ENCODE peak calls at places on chromosomes 4 and X, in seven cellular contexts. P is progenitor cell of endocrine pancreas; R is activated CD8-positive, alpha-beta memory T cell treated with anti-CD3 and anti-CD28 coated beads for 48 hours; B is NCI-H1105; N is DMS 273 treated with DMSO at 0.1 percent for 48 hours; C is NCI-H1417; G is heart right ventricle. S is an unnamed sample.

GRCh38 chrX:45164021-45164621 is 36.6 kb downstream of the DIPK2B start:
- DNase-seq in G (peak), N (no peak), C (no peak), P (no peak), R (no peak), B (no peak), S (no peak)

GRCh38 chr4:99979872-99980271 is 29.8 kb upstream of the H2AZ1 start:
- DNase-seq in B (no peak), N (no peak), G (no peak), C (no peak), P (no peak), R (no peak), S (no peak)

GRCh38 chr4:164931551-164932324 is 45.7 kb downstream of the TRIM61 start:
- DNase-seq in G (no peak), B (no peak), R (no peak), P (no peak), C (no peak), N (no peak), S (no peak)

GRCh38 chrX:79081895-79082512 is 62.5 kb upstream of the GPR174 start:
- DNase-seq in C (peak), G (peak), B (no peak), P (no peak), N (no peak), R (no peak), S (no peak)

GRCh38 chrX:104618106-104618895 is 52.3 kb downstream of the IL1RAPL2 start:
- DNase-seq in G (no peak), N (no peak), R (no peak), B (no peak), P (no peak), C (no peak), S (no peak)

GRCh38 chr4:81052119-81053068 is 21.9 kb downstream of the BMP3 start:
- DNase-seq in C (peak), R (no peak), B (peak), P (peak), G (peak), N (peak), S (no peak)

GRCh38 chr4:109548655-109549054 is 11.4 kb upstream of the MCUB start:
- DNase-seq in R (no peak), N (no peak), B (no peak), P (no peak), C (no peak), G (peak), S (no peak)

GRCh38 chrX:39886282-39886681 is 211.5 kb downstream of the BCOR start:
- DNase-seq in G (peak), P (no peak), B (no peak), C (no peak), R (no peak), N (no peak), S (no peak)

GRCh38 chrX:69163936-69164741 is 1.1 kb downstream of the PJA1 start:
- DNase-seq in R (no peak), G (no peak), N (no peak), C (peak), P (no peak), B (no peak), S (no peak)

GRCh38 chr4:110610940-110611785 is 11.7 kb downstream of the PITX2 start:
- DNase-seq in P (no peak), N (no peak), G (no peak), R (no peak), B (no peak), C (no peak), S (no peak)

GRCh38 chr4:105147226-105148151 is 813 bp downstream of the TET2 start:
- DNase-seq in P (no peak), G (peak), R (no peak), N (peak), C (peak), B (no peak), S (peak)

GRCh38 chrX:56764153-56764974 is 35.3 kb downstream of the NBDY start:
- DNase-seq in C (no peak), B (no peak), G (peak), N (no peak), P (no peak), R (no peak), S (peak)

GRCh38 chrX:10401239-10401638 is 219.1 kb downstream of the MID1 start:
- DNase-seq in G (no peak), P (no peak), C (no peak), N (no peak), B (no peak), R (no peak), S (no peak)

GRCh38 chr4:103012085-103012484 is 7.4 kb downstream of the SLC9B1 start:
- DNase-seq in C (no peak), R (no peak), N (no peak), B (no peak), P (no peak), G (no peak), S (no peak)

GRCh38 chrX:134512566-134512965 is 52.6 kb downstream of the HPRT1 start:
- DNase-seq in N (no peak), C (no peak), R (no peak), B (no peak), P (no peak), G (no peak), S (no peak)

GRCh38 chrX:20431486-20431885 is 164.8 kb upstream of the RPS6KA3 start:
- DNase-seq in G (no peak), R (no peak), N (no peak), C (no peak), P (no peak), B (no peak), S (no peak)

GRCh38 chr4:38210396-38211114 is 250.4 kb downstream of the PTTG2 start:
- DNase-seq in C (no peak), R (no peak), G (no peak), P (no peak), B (no peak), N (no peak), S (no peak)

GRCh38 chr4:7683126-7683703 is 248.5 kb upstream of the PSAPL1 start:
- DNase-seq in R (no peak), G (no peak), B (no peak), N (no peak), P (no peak), C (no peak), S (no peak)